ENCODE peak calls at places on chromosomes 16 and 17, in eight cellular contexts. Q, Z, V, A, E, N, O and Y are unnamed samples.

GRCh38 chr17:46176975-46177374 is 16.3 kb downstream of the KANSL1 start:
- DNase-seq in Q (no peak), Z (no peak), V (no peak), A (no peak), E (no peak), N (no peak), O (no peak), Y (no peak)

GRCh38 chr17:30389755-30390300 is 11.1 kb downstream of the CPD start:
- DNase-seq in Q (no peak), Z (no peak), V (no peak), A (no peak), E (no peak), N (no peak), O (no peak), Y (no peak)

GRCh38 chr16:78925071-78925714 is 675.3 kb downstream of the MAF start:
- DNase-seq in Q (peak; percentile 41), Z (no peak), V (peak; percentile 16), A (no peak), E (no peak), N (no peak), O (no peak), Y (peak; percentile 3)

GRCh38 chr17:38970804-38971203 is 3.6 kb upstream of the FBXO47 start:
- DNase-seq in Q (no peak), Z (peak; percentile 4), V (no peak), A (no peak), E (no peak), N (no peak), O (no peak), Y (no peak)

GRCh38 chr17:79038545-79039135 is 14.7 kb downstream of the C1QTNF1 start:
- DNase-seq in Q (no peak), Z (peak; percentile 94), V (no peak), A (peak; percentile 81), E (no peak), N (no peak), O (peak; percentile 68), Y (peak; percentile 99)

GRCh38 chr17:59521465-59522126 is 43.8 kb upstream of the DHX40 start:
- DNase-seq in Q (peak; percentile 43), Z (peak; percentile 81), V (peak; percentile 35), A (peak; percentile 81), E (peak; percentile 22), N (no peak), O (peak; percentile 65), Y (peak; percentile 22)

GRCh38 chr17:69819316-69820087 is 255.5 kb upstream of the KCNJ16 start:
- DNase-seq in Q (no peak), Z (no peak), V (no peak), A (no peak), E (no peak), N (no peak), O (no peak), Y (no peak)

GRCh38 chr17:15882058-15882720 is 62.7 kb upstream of the ADORA2B start:
- DNase-seq in Q (no peak), Z (no peak), V (no peak), A (no peak), E (no peak), N (no peak), O (no peak), Y (no peak)

GRCh38 chr17:7219812-7220592 is at the start of the genes ACADVL and DLG4:
- DNase-seq in Q (peak; percentile 97), Z (peak; percentile 85), V (peak; percentile 94), A (peak; percentile 99), E (no peak), N (peak; percentile 78), O (peak; percentile 97), Y (peak; percentile 84)

GRCh38 chr16:16071631-16072244 is 122.3 kb downstream of the ABCC1 start:
- DNase-seq in Q (peak; percentile 52), Z (no peak), V (peak; percentile 48), A (no peak), E (no peak), N (no peak), O (no peak), Y (no peak)

GRCh38 chr16:12231666-12232065 is 255.1 kb downstream of the SNX29 start:
- DNase-seq in Q (no peak), Z (peak; percentile 71), V (no peak), A (no peak), E (no peak), N (no peak), O (no peak), Y (peak; percentile 18)

GRCh38 chr17:38333635-38334295 is 10.0 kb downstream of the GPR179 start:
- DNase-seq in Q (no peak), Z (peak; percentile 39), V (no peak), A (peak; percentile 70), E (no peak), N (no peak), O (no peak), Y (no peak)

GRCh38 chr16:66660422-66661209 is 35.9 kb downstream of the CMTM4 start:
- DNase-seq in Q (peak; percentile 82), Z (peak; percentile 73), V (peak; percentile 64), A (peak; percentile 83), E (no peak), N (no peak), O (peak; percentile 80), Y (peak; percentile 41)

GRCh38 chr17:20787281-20787680 is 207.8 kb downstream of the CDRT15L2 start:
- DNase-seq in Q (no peak), Z (no peak), V (no peak), A (no peak), E (no peak), N (no peak), O (no peak), Y (no peak)

GRCh38 chr16:1771072-1771863 is at the start of gene NME3:
- DNase-seq in Q (peak; percentile 84), Z (peak; percentile 58), V (peak; percentile 77), A (peak; percentile 94), E (peak; percentile 50), N (no peak), O (peak; percentile 94), Y (peak; percentile 22)

GRCh38 chr17:57211543-57211942 is 44.8 kb upstream of the MSI2 start:
- DNase-seq in Q (no peak), Z (peak; percentile 90), V (no peak), A (no peak), E (no peak), N (no peak), O (no peak), Y (peak; percentile 54)

GRCh38 chr17:16952401-16952800 is 19.5 kb downstream of the TNFRSF13B start:
- DNase-seq in Q (no peak), Z (no peak), V (no peak), A (no peak), E (no peak), N (no peak), O (no peak), Y (no peak)

GRCh38 chr16:88069397-88070168 is 118.3 kb downstream of the BANP start:
- DNase-seq in Q (no peak), Z (no peak), V (no peak), A (peak; percentile 59), E (no peak), N (no peak), O (peak; percentile 22), Y (no peak)

GRCh38 chr17:846901-847777 is 65.0 kb downstream of the MRM3 start:
- DNase-seq in Q (no peak), Z (peak; percentile 17), V (peak; percentile 29), A (no peak), E (no peak), N (no peak), O (no peak), Y (no peak)

DNA sequence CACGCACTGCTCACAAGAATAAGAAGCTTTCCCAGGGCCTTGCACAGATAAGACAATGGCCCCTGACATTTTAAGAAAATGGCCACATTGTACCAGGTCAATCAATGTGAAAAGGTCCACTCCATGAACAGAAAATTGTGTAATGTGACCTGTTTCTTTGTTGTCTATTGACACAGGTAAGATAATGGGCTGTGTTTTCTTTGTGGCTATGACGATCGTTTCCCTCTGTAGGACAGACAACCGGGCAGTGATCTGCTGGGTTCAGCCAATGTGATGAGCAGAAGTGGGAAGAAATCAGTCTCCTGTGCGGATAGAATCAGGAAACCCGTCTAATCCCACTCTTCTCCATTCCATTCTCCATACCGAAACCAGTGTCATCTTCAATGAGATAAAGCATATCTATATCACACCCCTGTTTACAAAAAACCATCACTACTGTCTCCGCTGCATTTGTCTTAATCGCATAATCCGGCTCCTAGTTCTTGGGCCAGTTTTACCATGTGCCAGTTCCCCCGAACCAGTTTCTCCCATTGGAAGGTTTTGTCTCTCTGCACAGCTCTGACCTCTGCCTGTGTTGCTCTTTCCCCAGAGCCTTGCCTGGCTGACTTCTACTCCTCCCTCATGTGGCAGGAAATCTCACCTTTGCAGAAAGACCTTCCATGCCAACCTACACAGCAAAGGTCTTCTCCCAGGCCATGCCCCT is 66.9 kb upstream of the ATF7IP2 start:
- DNase-seq in Q (no peak), Z (no peak), V (no peak), A (no peak), E (no peak), N (no peak), O (no peak), Y (no peak)
- H3K27ac ChIP-seq in Q (no peak overlapping the region), Z (no peak overlapping the region), V (no peak overlapping the region), A (no peak overlapping the region), E (no peak overlapping the region), N (no peak overlapping the region), O (no peak overlapping the region), Y (no peak overlapping the region)

DNA sequence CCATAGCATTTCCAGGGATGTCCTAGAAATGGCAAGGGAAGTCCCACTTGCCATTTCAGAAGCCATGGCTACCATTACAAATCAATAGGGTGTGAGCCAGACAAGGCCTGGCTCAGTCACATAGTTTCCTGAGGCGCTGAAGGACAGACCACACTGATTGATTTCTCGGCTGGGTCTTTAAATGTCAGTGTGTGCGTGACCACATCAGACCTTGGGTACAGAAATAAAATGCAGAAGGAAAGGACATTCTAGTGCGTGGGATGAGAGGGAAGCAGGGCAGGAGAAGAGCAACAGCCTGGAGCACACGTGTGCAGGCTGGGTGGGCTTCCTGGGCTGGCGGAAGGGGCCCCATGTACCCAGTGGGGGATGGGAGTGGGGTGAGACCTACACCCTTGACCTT is 58.7 kb upstream of the LYRM9 start:
- DNase-seq in Q (no peak), Z (no peak), V (no peak), A (no peak), E (no peak), N (no peak), O (no peak), Y (no peak)
- H3K4me1 ChIP-seq in Q (no peaks in the 10 kb centered on the region), Z (no peaks in the 10 kb centered on the region), V (peaks cover 6% of the 10 kb centered on the region), A (no peaks in the 10 kb centered on the region), E (no peaks in the 10 kb centered on the region), N (no peaks in the 10 kb centered on the region), O (no peaks in the 10 kb centered on the region), Y (no peaks in the 10 kb centered on the region)

GRCh38 chr16:80028581-80029380 is 428.2 kb upstream of the MAF start:
- DNase-seq in Q (no peak), Z (no peak), V (no peak), A (no peak), E (no peak), N (no peak), O (no peak), Y (no peak)
- H3K27me3 ChIP-seq in Q (no peaks in the 10 kb centered on the region), Z (no peaks in the 10 kb centered on the region), V (no peaks in the 10 kb centered on the region), A (no peaks in the 10 kb centered on the region), E (no peaks in the 10 kb centered on the region), N (no peaks in the 10 kb centered on the region), O (no peaks in the 10 kb centered on the region), Y (no peaks in the 10 kb centered on the region)

GRCh38 chr16:82609140-82609539 is 17.6 kb upstream of the CDH13 start:
- DNase-seq in Q (peak; percentile 78), Z (no peak), V (peak; percentile 59), A (no peak), E (no peak), N (no peak), O (peak; percentile 80), Y (no peak)

GRCh38 chr16:82605076-82605475 is 21.7 kb upstream of the CDH13 start:
- DNase-seq in Q (no peak), Z (no peak), V (no peak), A (no peak), E (no peak), N (no peak), O (no peak), Y (no peak)

GRCh38 chr16:82603784-82604411 is 22.9 kb upstream of the CDH13 start:
- DNase-seq in Q (peak; percentile 55), Z (peak; percentile 47), V (peak; percentile 58), A (peak; percentile 78), E (no peak), N (no peak), O (peak; percentile 72), Y (peak; percentile 38)

GRCh38 chr16:82605863-82606620 is 20.7 kb upstream of the CDH13 start:
- DNase-seq in Q (no peak), Z (no peak), V (no peak), A (no peak), E (no peak), N (no peak), O (no peak), Y (no peak)
- H3K27ac ChIP-seq in Q (no peak overlapping the region), Z (no peak overlapping the region), V (no peak overlapping the region), A (no peak overlapping the region), E (no peak overlapping the region), N (no peak overlapping the region), O (no peak overlapping the region), Y (no peak overlapping the region)